ENCODE peak calls at places on chromosomes 11 and 22, in seven cellular contexts. Y is cardiac muscle cell, Z is SK-N-SH, J is stomach, F is fibroblast of pulmonary artery, I is fibroblast of mammary gland, U is RWPE1. H is an unnamed sample.

GRCh38 chr11:128522943-128523518 is 64.3 kb downstream of the ETS1 start:
- DNase-seq in F (no peak), Z (no peak), I (no peak), Y (no peak), J (no peak), U (no peak), H (no peak)

GRCh38 chr11:128066429-128066828 is 520.9 kb downstream of the ETS1 start:
- DNase-seq in J (no peak), I (no peak), U (no peak), Y (no peak), F (no peak), Z (no peak), H (no peak)

GRCh38 chr11:116073854-116074837 is 569.9 kb upstream of the CADM1 start:
- DNase-seq in U (no peak), J (no peak), I (no peak), F (no peak), Y (peak), Z (no peak), H (no peak)

GRCh38 chr22:24230911-24231656 is 13.8 kb downstream of the GGT5 start:
- DNase-seq in I (no peak), U (no peak), F (no peak), J (peak), Y (peak), Z (peak), H (peak)

GRCh38 chr11:17515443-17516176 is 28.6 kb downstream of the USH1C start:
- DNase-seq in Y (no peak), I (no peak), J (no peak), F (no peak), Z (peak), U (no peak), H (no peak)

GRCh38 chr11:67489203-67489859 is 6.5 kb downstream of the AIP start:
- DNase-seq in J (no peak), Y (no peak), I (no peak), F (no peak), Z (no peak), U (no peak), H (no peak)

GRCh38 chr11:114367244-114367957 is 32.9 kb downstream of the C11orf71 start:
- DNase-seq in Z (peak), J (no peak), I (no peak), U (no peak), F (no peak), Y (no peak), H (no peak)

GRCh38 chr22:30992565-30992964 is 23.5 kb downstream of the TUG1 start:
- DNase-seq in Z (no peak), U (no peak), I (no peak), F (no peak), Y (no peak), J (no peak), H (no peak)

GRCh38 chr22:17368727-17369552 is at the start of gene CECR2:
- DNase-seq in Z (peak), U (no peak), Y (peak), J (no peak), F (peak), I (no peak), H (no peak)

GRCh38 chr11:43508511-43508918 is 149.8 kb downstream of the TTC17 start:
- DNase-seq in U (peak), F (peak), J (no peak), Z (no peak), Y (no peak), I (peak), H (no peak)

GRCh38 chr11:17550455-17551346 is 3.6 kb downstream of the OTOG start:
- DNase-seq in U (peak), Z (no peak), Y (no peak), J (no peak), I (peak), F (no peak), H (no peak)

GRCh38 chr11:66902486-66903177 is 45.8 kb downstream of the LRFN4 start:
- DNase-seq in F (no peak), I (no peak), U (no peak), Z (peak), Y (no peak), J (no peak), H (no peak)

GRCh38 chr11:121372028-121372427 is 79.5 kb downstream of the SC5D start:
- DNase-seq in Z (no peak), I (no peak), F (no peak), U (no peak), J (no peak), Y (no peak), H (no peak)

GRCh38 chr11:6022954-6023353 is 7.6 kb downstream of the OR56A1 start:
- DNase-seq in Z (no peak), U (peak), Y (peak), I (peak), J (no peak), F (peak), H (peak)

GRCh38 chr11:119796363-119797060 is 67.5 kb upstream of the NECTIN1 start:
- DNase-seq in F (no peak), Z (no peak), Y (no peak), J (no peak), U (no peak), I (no peak), H (no peak)

GRCh38 chr22:31923166-31923565 is 21.2 kb upstream of the YWHAH start:
- DNase-seq in F (peak), Z (no peak), Y (no peak), J (no peak), I (no peak), U (no peak), H (no peak)

GRCh38 chr11:71577469-71578004 is 5.1 kb downstream of the KRTAP5-11 start:
- DNase-seq in I (no peak), F (no peak), Y (no peak), Z (no peak), J (no peak), U (no peak), H (no peak)

GRCh38 chr11:67626970-67627369 is 2.8 kb downstream of the NUDT8 start:
- DNase-seq in Y (no peak), U (no peak), J (no peak), Z (no peak), F (no peak), I (no peak), H (no peak)

GRCh38 chr11:34585870-34586654 is 34.8 kb upstream of the EHF start:
- DNase-seq in Y (peak), Z (peak), U (peak), J (no peak), F (peak), I (peak), H (no peak)

GRCh38 chr11:6703247-6704063 is 20.3 kb upstream of the MRPL17 start:
- DNase-seq in I (peak), F (peak), U (peak), Y (peak), J (peak), Z (peak), H (peak)

GRCh38 chr11:762421-763072 is 14.7 kb downstream of the GATD1 start:
- DNase-seq in J (peak), U (peak), I (peak), Y (no peak), Z (peak), F (peak), H (peak)

GRCh38 chr11:120121336-120121735 is 16.6 kb downstream of the TRIM29 start:
- DNase-seq in J (no peak), U (peak), F (no peak), I (no peak), Z (no peak), Y (no peak), H (peak)

DNA sequence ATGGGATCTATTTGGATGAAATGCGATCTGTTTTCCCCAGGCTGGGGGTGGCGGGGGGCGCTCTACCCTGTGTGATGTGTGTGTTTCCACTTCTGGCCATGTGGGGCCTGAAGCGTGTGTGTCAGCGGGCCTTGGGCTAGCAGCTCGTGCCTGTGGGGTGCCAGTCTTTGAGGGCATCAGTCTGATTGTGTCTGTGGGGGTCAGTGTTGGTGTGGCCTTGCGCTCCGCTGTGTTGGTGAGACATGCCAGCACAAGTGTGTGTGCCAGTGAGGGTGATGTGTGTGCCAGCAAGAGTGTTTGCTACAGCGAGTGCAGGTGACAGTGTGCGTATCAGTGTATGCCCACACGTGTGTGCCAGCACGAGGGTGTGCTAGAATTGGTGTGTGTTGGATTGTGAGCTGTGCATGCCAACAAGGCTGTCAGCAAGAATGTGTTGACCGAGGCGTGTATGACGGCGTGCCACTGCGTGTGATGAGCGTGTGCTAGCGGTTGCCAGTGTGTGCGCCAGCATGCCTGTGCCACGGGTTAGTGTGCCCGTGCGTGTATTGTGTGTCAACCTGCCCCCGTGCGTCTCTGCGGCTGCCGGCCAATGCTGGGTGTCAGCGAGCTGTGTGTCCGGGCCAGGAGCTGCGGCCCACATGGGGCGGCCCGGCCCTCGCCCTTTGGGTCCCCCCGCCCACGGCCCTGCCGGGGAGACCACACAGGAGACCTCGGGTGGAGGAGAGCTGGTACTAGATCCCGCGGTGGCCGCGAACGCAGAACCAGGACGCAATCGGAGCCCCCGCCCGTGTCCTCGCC is 519 bp downstream of the ARRB1 start:
- DNase-seq in F (no peak), J (peak), Z (peak), Y (no peak), U (no peak), I (peak), H (no peak)
- TF ChIP-seq CTCF in F (peak), J (peak), Z (peak), Y (peak), U (no peak), I (no peak), H (no peak)

GRCh38 chr11:95042906-95043305 is 6.3 kb upstream of the KDM4F start:
- DNase-seq in U (no peak), Z (no peak), J (no peak), I (no peak), Y (no peak), F (no peak), H (no peak)
- TF ChIP-seq CTCF in U (no peak), Z (no peak), J (no peak), I (no peak), Y (no peak), F (no peak), H (no peak)

DNA sequence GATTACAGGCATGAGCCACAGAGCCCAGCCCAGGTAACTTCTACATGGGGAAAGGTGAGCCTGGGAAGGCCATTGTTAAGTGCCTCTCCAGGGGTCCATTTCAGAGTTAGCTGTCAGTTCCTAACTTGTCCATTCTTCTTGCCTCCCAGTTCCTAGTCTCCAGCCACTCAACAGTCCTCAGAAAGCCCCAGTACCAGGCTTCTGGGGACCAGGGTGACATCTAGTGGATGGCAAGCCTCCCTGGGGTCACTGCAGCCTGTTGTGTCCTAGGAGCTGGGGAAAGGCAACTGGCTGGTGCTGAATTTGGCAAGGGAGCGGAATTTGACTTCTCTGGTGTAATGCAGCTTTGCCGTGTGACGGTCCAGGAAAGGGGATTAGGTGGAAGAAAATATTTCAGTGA is 2.1 kb downstream of the LGALS12 start:
- DNase-seq in J (peak), Y (peak), U (no peak), Z (peak), I (peak), F (no peak), H (peak)
- TF ChIP-seq CTCF in J (peak), Y (peak), U (no peak), Z (peak), I (no peak), F (peak), H (peak)

GRCh38 chr11:133081730-133082452 is 450.4 kb downstream of the OPCML start:
- DNase-seq in Y (peak), I (no peak), Z (no peak), F (no peak), J (no peak), U (no peak), H (no peak)

GRCh38 chr11:133075351-133075750 is 456.9 kb downstream of the OPCML start:
- DNase-seq in U (no peak), Y (no peak), Z (no peak), J (no peak), F (no peak), I (no peak), H (no peak)

GRCh38 chr11:133081020-133081419 is 451.3 kb downstream of the OPCML start:
- DNase-seq in F (no peak), U (no peak), Z (no peak), Y (no peak), I (no peak), J (no peak), H (no peak)

GRCh38 chr11:133078012-133078411 is 454.3 kb downstream of the OPCML start:
- DNase-seq in J (no peak), Z (no peak), F (no peak), U (no peak), I (no peak), Y (no peak), H (no peak)

DNA sequence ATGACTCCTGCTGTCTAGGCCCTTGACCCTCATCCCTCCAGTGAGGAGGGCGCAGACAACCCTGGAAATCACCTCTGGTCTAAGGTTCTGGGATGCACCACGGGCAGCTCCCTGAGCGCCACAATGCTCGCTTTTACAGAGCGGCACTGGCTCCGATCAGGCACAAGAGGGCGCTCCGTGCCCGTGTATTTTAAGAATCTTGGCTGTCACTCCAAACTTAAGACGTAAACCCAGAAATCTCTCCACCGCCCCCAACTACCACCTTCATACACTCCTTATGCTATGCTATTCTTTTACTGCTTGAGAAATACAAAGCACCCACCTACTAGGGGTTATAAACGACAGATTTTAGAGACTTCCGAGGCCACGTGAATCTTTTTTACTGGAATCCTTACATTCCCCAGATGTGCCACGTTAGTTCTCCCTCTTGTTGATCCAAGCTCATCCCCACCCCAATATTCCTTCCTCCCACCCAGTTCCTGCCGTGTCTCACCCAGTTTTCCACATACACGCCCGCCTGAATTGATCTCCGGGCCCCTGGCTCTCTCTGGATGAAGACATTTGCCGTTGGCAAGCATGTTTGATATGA is 453.6 kb downstream of the OPCML start:
- DNase-seq in Y (peak), J (peak), F (peak), U (peak), I (peak), Z (peak), H (peak)
- TF ChIP-seq CTCF in Y (peak), J (peak), F (peak), U (peak), I (peak), Z (peak), H (peak)

H was measured in Calu3.